ENCODE peak calls at places on chromosomes 2 and 18, in six cellular contexts. S is PC-9; V is heart right ventricle; T is endodermal cell; P is CD8-positive, alpha-beta T cell; J is tibial artery. Z is an unnamed sample.

GRCh38 chr2:1767939-1768691 is 23.8 kb upstream of the PXDN start:
- DNase-seq in S (no peak), V (no peak), T (peak; percentile 45), P (no peak), J (no peak), Z (no peak)

GRCh38 chr2:219603784-219604183 is 6.1 kb downstream of the STK11IP start:
- DNase-seq in S (no peak), V (no peak), T (no peak), P (no peak), J (no peak), Z (no peak)

GRCh38 chr18:9530226-9531009 is 55.1 kb downstream of the RALBP1 start:
- DNase-seq in S (no peak), V (no peak), T (no peak), P (no peak), J (no peak), Z (no peak)

GRCh38 chr18:74512321-74513053 is 16.3 kb downstream of the CNDP2 start:
- DNase-seq in S (no peak), V (no peak), T (no peak), P (no peak), J (no peak), Z (no peak)

GRCh38 chr18:49052891-49053644 is 102.3 kb upstream of the SMAD7 start:
- DNase-seq in S (peak; percentile 55), V (no peak), T (no peak), P (no peak), J (no peak), Z (no peak)

GRCh38 chr2:200786423-200786822 is 25.3 kb upstream of the BZW1 start:
- DNase-seq in S (no peak), V (no peak), T (no peak), P (no peak), J (no peak), Z (no peak)

GRCh38 chr2:12848176-12848575 is 131.4 kb downstream of the TRIB2 start:
- DNase-seq in S (no peak), V (no peak), T (no peak), P (no peak), J (no peak), Z (no peak)

GRCh38 chr2:147511491-147511948 is 333.3 kb upstream of the ACVR2A start:
- DNase-seq in S (no peak), V (peak; percentile 42), T (no peak), P (no peak), J (peak; percentile 42), Z (no peak)

GRCh38 chr2:68318686-68319396 is 908 bp downstream of the CNRIP1 start:
- DNase-seq in S (no peak), V (peak; percentile 29), T (no peak), P (no peak), J (peak; percentile 43), Z (peak; percentile 38)

GRCh38 chr2:161625996-161626395 is 1.8 kb downstream of the SLC4A10 start:
- DNase-seq in S (no peak), V (no peak), T (no peak), P (no peak), J (no peak), Z (peak; percentile 23)
- H3K4me3 ChIP-seq in S (no peak overlapping the region), V (no peak overlapping the region), T (peak overlapping the region; percentile 94), P (no peak overlapping the region), J (no peak overlapping the region), Z (peak overlapping the region; percentile 49)

DNA sequence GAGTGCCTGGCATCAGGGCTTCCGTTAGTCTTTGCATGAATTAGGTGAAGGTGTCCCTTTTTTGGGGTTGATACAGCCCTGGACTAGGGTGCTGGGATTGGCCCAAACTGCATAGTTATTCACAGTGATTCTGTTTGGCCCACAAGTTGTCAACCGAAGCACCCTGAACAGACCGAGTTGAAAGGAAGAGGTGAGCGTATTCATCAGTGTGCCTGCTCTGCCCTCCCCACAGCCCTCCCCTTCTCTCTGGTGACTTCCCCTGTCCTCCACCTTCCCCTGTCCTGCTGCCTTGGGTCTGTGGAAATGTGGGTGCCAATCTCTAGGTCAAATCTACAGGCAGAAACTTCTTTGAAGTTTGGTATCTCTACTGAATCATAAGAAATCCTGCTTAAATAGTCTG is 330.5 kb downstream of the DYSF start:
- DNase-seq in S (no peak), V (no peak), T (no peak), P (no peak), J (no peak), Z (no peak)
- H3K27ac ChIP-seq in S (no peak overlapping the region), V (no peak overlapping the region), T (no peak overlapping the region), P (no peak overlapping the region), J (no peak overlapping the region), Z (no peak overlapping the region)

GRCh38 chr2:137050949-137051348 is 285.6 kb downstream of the THSD7B start:
- DNase-seq in S (no peak), V (no peak), T (peak; percentile 51), P (no peak), J (no peak), Z (no peak)
- H3K27me3 ChIP-seq in S (no peaks in the 10 kb centered on the region), V (no peaks in the 10 kb centered on the region), T (no peaks in the 10 kb centered on the region), P (no peaks in the 10 kb centered on the region), J (no peaks in the 10 kb centered on the region), Z (no peaks in the 10 kb centered on the region)

DNA sequence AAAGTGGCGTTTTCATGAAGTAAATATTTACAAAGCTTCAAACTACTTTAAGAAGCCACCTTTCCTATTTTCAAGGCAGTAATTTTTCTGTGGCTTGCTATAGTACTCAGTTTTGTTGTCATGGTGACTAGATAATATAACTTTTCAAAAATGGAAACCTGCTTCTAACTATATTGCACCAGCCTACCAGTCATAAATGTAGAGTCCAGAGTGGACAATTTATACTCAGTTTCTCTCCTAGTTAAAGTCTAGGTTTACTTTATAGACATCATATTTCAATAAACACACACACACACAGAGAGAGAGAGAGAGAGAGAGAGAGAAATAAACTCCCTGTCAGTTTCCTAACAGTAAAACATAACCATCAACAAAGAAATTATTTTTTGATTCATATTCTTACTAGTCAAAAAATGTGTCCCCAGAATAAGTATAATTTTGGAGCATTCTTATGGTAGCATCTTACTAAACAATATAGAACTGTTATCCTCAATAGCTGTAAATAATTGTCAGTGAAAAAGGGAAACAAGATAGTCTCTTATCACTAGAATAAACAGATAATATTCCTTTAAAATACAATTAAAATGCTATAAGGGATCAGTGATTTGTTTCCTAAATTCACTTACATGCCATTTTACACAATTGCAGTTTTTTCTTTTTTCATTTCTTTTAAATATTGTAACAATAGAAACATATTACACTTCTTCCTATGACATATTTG is 163.5 kb upstream of the BOD1L2 start:
- DNase-seq in S (no peak), V (no peak), T (no peak), P (no peak), J (no peak), Z (no peak)
- H3K4me3 ChIP-seq in S (no peak overlapping the region), V (no peak overlapping the region), T (no peak overlapping the region), P (no peak overlapping the region), J (no peak overlapping the region), Z (no peak overlapping the region)

DNA sequence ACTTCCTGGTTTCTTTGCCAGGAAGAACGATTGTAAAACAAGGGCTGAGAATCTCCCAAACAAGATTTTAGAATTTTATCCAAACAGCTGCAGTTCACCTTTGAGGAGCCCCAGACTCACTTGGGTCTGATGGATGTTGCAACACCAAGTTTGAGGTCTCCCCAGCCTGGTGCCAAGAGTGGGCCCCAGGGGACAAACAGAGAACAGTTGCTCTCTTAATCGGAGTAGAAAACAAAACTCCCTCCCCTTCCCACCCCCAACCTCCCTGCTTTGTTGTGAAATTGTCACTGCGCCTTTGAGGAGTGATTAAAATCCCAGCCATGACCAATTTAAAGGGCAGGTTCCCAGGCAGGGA is 141.1 kb downstream of the BCL2 start:
- DNase-seq in S (no peak), V (peak; percentile 48), T (no peak), P (no peak), J (peak; percentile 86), Z (no peak)
- H3K27ac ChIP-seq in S (no peak overlapping the region), V (peak overlapping the region; percentile 11), T (peak overlapping the region; percentile 62), P (no peak overlapping the region), J (peak overlapping the region; percentile 57), Z (no peak overlapping the region)

GRCh38 chr2:11542275-11542819 is 8.5 kb downstream of the GREB1 start:
- DNase-seq in S (no peak), V (no peak), T (no peak), P (no peak), J (no peak), Z (no peak)

GRCh38 chr2:11541693-11542274 is 7.9 kb downstream of the GREB1 start:
- DNase-seq in S (no peak), V (no peak), T (no peak), P (no peak), J (no peak), Z (no peak)

GRCh38 chr2:11540148-11540995 is 6.5 kb downstream of the GREB1 start:
- DNase-seq in S (no peak), V (no peak), T (peak; percentile 57), P (no peak), J (no peak), Z (no peak)

GRCh38 chr2:11539317-11540147 is 5.7 kb downstream of the GREB1 start:
- DNase-seq in S (no peak), V (no peak), T (peak; percentile 83), P (no peak), J (no peak), Z (no peak)

GRCh38 chr2:11540996-11541692 is 7.3 kb downstream of the GREB1 start:
- DNase-seq in S (no peak), V (no peak), T (no peak), P (no peak), J (no peak), Z (no peak)
- H3K27me3 ChIP-seq in S (peaks cover 87% of the 10 kb centered on the region), V (no peaks in the 10 kb centered on the region), T (no peaks in the 10 kb centered on the region), P (no peaks in the 10 kb centered on the region), J (no peaks in the 10 kb centered on the region), Z (no peaks in the 10 kb centered on the region)

GRCh38 chr2:109712746-109713145 is 81.4 kb upstream of the RGPD5 start:
- DNase-seq in S (no peak), V (no peak), T (peak; percentile 12), P (no peak), J (no peak), Z (no peak)
- H3K4me3 ChIP-seq in S (no peak overlapping the region), V (no peak overlapping the region), T (no peak overlapping the region), P (no peak overlapping the region), J (no peak overlapping the region), Z (no peak overlapping the region)

DNA sequence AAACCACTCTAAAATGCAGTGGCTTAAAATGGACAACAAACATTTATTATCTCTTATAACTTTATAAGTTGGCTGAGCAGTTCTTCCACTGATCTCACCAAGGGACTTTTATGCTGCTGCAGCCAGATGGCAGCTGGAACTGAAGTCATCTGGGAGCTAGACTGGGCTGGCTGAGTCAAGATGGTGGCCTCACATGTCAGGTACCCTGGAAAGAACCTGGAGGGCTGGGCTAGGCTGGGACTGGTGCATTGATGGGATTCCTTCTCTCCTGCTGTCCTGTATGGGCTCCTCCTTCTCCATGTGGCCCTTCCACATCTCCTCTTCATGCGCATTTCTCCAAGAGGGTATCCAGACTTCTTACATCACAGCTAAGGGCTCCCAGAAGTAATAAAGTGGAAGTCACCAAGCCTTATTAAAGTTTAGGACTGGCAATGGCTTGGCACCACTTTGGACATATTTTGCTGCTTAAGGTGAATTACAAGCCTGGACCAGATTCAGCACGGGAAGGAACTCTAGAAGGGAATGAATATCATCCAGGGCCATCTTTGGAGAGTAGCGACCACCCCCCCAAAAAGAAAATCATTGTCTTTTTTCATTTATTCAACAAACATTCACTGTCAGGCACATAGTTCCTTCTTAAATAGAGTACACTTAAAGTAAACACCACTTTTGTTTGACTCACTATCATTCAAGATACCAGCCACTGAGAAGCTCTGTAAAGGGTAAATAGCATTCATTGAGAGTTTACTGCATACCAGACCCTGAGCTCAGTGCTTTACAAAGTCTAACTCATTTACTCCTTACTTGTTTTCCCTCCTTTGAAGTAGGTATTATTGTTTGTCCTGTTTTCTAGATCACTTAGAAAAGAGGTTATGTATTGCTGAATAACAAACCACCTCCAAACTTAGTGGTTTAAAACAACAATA is 138.0 kb downstream of the ZFP36L2 start:
- DNase-seq in S (no peak), V (no peak), T (no peak), P (no peak), J (no peak), Z (no peak)
- H3K27ac ChIP-seq in S (peak overlapping the region; percentile 10), V (no peak overlapping the region), T (no peak overlapping the region), P (no peak overlapping the region), J (peak overlapping the region; percentile 82), Z (no peak overlapping the region)